ENCODE peak calls at places on chromosomes 3 and 15, in five cellular contexts. W is psoas muscle, X is stomach, L is heart right ventricle, B is testis. I is an unnamed sample.

GRCh38 chr3:152359385-152360248 is 90.9 kb downstream of the MBNL1 start:
- DNase-seq in W (no peak), X (no peak), L (no peak), B (no peak), I (no peak)

GRCh38 chr3:107848516-107848915 is 242.3 kb downstream of the CD47 start:
- DNase-seq in W (no peak), X (no peak), L (no peak), B (no peak), I (no peak)

GRCh38 chr3:141860766-141861513 is 15.5 kb upstream of the ATP1B3 start:
- DNase-seq in W (no peak), X (no peak), L (peak; percentile 23), B (no peak), I (no peak)

GRCh38 chr3:128426128-128426921 is 40.4 kb downstream of the DNAJB8 start:
- DNase-seq in W (no peak), X (peak; percentile 61), L (no peak), B (peak; percentile 41), I (no peak)

GRCh38 chr3:187227658-187228258 is 30.5 kb downstream of the RTP1 start:
- DNase-seq in W (no peak), X (no peak), L (no peak), B (no peak), I (no peak)

GRCh38 chr15:98800437-98801233 is 152.3 kb downstream of the IGF1R start:
- DNase-seq in W (peak; percentile 27), X (peak; percentile 48), L (peak; percentile 51), B (peak; percentile 64), I (no peak)

GRCh38 chr3:188558343-188559068 is 404.5 kb downstream of the LPP start:
- DNase-seq in W (no peak), X (no peak), L (no peak), B (no peak), I (no peak)

GRCh38 chr15:64697911-64698369 is 77.4 kb downstream of the RBPMS2 start:
- DNase-seq in W (no peak), X (no peak), L (peak; percentile 18), B (no peak), I (no peak)

GRCh38 chr3:52839892-52840545 is 5.2 kb upstream of the MUSTN1 start:
- DNase-seq in W (no peak), X (no peak), L (no peak), B (no peak), I (no peak)

GRCh38 chr15:93048759-93049161 is 40.3 kb downstream of the RGMA start:
- DNase-seq in W (peak; percentile 62), X (no peak), L (no peak), B (no peak), I (no peak)

GRCh38 chr15:77657629-77658238 is 25.0 kb upstream of the LINGO1 start:
- DNase-seq in W (no peak), X (no peak), L (no peak), B (peak; percentile 59), I (no peak)

GRCh38 chr3:174767853-174768382 is 91.2 kb upstream of the NAALADL2 start:
- DNase-seq in W (no peak), X (no peak), L (no peak), B (no peak), I (no peak)

GRCh38 chr15:80093854-80094418 is 34.5 kb downstream of the ZFAND6 start:
- DNase-seq in W (no peak), X (peak; percentile 53), L (peak; percentile 38), B (peak; percentile 62), I (peak; percentile 51)

GRCh38 chr15:93829115-93829849 is 402.1 kb upstream of the MCTP2 start:
- DNase-seq in W (no peak), X (no peak), L (peak; percentile 20), B (no peak), I (no peak)

GRCh38 chr3:15815696-15816095 is 17.9 kb upstream of the ANKRD28 start:
- DNase-seq in W (no peak), X (no peak), L (no peak), B (no peak), I (no peak)

GRCh38 chr3:18007980-18008379 is 265.5 kb upstream of the TBC1D5 start:
- DNase-seq in W (no peak), X (no peak), L (no peak), B (no peak), I (no peak)

GRCh38 chr3:126070146-126070545 is 13.8 kb downstream of the SLC41A3 start:
- DNase-seq in W (no peak), X (no peak), L (no peak), B (no peak), I (no peak)

GRCh38 chr3:115581347-115582135 is 41.8 kb upstream of the GAP43 start:
- DNase-seq in W (peak; percentile 25), X (no peak), L (no peak), B (no peak), I (no peak)

GRCh38 chr15:92898988-92899909 is 875 bp upstream of the CHD2 start:
- DNase-seq in W (no peak), X (no peak), L (no peak), B (no peak), I (no peak)

GRCh38 chr3:87298111-87298718 is 21.8 kb upstream of the POU1F1 start:
- DNase-seq in W (no peak), X (no peak), L (no peak), B (no peak), I (no peak)

GRCh38 chr15:100234158-100235029 is 107.4 kb downstream of the ADAMTS17 start:
- DNase-seq in W (peak; percentile 51), X (no peak), L (peak; percentile 49), B (no peak), I (no peak)

GRCh38 chr15:31498756-31499155 is 172.1 kb downstream of the KLF13 start:
- DNase-seq in W (no peak), X (no peak), L (no peak), B (no peak), I (no peak)

GRCh38 chr3:56135941-56136340 is 332.3 kb downstream of the ERC2 start:
- DNase-seq in W (no peak), X (no peak), L (no peak), B (no peak), I (no peak)

GRCh38 chr3:188244395-188244861 is 90.5 kb downstream of the LPP start:
- DNase-seq in W (no peak), X (no peak), L (no peak), B (no peak), I (no peak)

GRCh38 chr3:149221783-149222517 is at the start of gene CP:
- DNase-seq in W (no peak), X (no peak), L (no peak), B (peak; percentile 36), I (no peak)

GRCh38 chr15:62853833-62854210 is 188.7 kb upstream of the TPM1 start:
- DNase-seq in W (no peak), X (no peak), L (no peak), B (no peak), I (no peak)

GRCh38 chr3:29279830-29280229 is 1.0 kb upstream of the RBMS3 start:
- DNase-seq in W (peak; percentile 22), X (no peak), L (no peak), B (peak; percentile 62), I (no peak)

GRCh38 chr15:93837450-93837849 is 393.9 kb upstream of the MCTP2 start:
- DNase-seq in W (no peak), X (no peak), L (no peak), B (no peak), I (no peak)

GRCh38 chr3:147886889-147887288 is 477.7 kb downstream of the ZIC1 start:
- DNase-seq in W (no peak), X (no peak), L (no peak), B (no peak), I (no peak)

GRCh38 chr3:65412591-65412990 is 626.1 kb downstream of the MAGI1 start:
- DNase-seq in W (peak; percentile 25), X (peak; percentile 39), L (peak; percentile 87), B (no peak), I (peak; percentile 79)

GRCh38 chr3:4772858-4773257 is 206.4 kb upstream of the BHLHE40 start:
- DNase-seq in W (no peak), X (no peak), L (no peak), B (no peak), I (no peak)

GRCh38 chr15:70474682-70475438 is 288.5 kb downstream of the UACA start:
- DNase-seq in W (peak; percentile 88), X (peak; percentile 93), L (peak; percentile 24), B (no peak), I (no peak)

GRCh38 chr3:126005951-126006350 is 37.0 kb downstream of the ROPN1B start:
- DNase-seq in W (no peak), X (no peak), L (no peak), B (no peak), I (no peak)

GRCh38 chr15:67087507-67088172 is 22.2 kb downstream of the SMAD3 start:
- DNase-seq in W (no peak), X (no peak), L (no peak), B (no peak), I (no peak)

GRCh38 chr15:50945725-50946124 is 37.2 kb downstream of the AP4E1 start:
- DNase-seq in W (no peak), X (no peak), L (no peak), B (no peak), I (no peak)
- H3K36me3 ChIP-seq in W (no peaks in the 10 kb centered on the region), X (peaks cover 61% of the 10 kb centered on the region), L (peaks cover 78% of the 10 kb centered on the region), B (no peaks in the 10 kb centered on the region), I (no peaks in the 10 kb centered on the region)

GRCh38 chr3:100006570-100007271 is 107.6 kb downstream of the FILIP1L start:
- DNase-seq in W (no peak), X (no peak), L (no peak), B (no peak), I (no peak)
- TF ChIP-seq CTCF in W (no peak), X (no peak), L (no peak), B (no peak), I (no peak)

DNA sequence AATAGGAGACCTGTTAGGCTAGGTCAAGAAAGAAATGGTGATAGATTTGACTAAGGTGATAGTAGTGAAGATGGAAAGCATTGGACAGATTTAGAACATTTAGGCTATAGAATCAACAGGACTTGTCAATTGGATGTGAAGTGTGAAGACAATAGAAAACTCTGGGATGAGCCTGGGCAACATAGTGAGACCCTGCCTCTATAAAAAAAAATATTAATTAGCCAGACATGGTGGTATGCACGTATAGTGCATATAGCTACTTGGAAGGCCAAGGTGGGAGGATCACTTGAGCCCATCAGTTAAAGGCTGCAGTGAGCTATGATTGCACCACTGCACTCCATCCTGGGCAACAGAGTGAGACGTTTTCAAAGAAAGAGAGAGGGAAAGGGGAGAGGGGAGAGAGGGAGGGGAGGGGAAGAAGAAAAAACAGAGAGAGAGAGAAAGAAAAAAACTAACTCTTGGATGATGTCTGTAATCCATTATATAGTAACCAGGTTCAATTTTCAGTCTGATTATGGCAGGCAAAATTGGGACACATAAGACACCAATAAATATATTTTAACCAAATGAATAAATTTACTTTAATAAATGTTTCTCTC is 9.6 kb downstream of the SENP8 start:
- DNase-seq in W (no peak), X (no peak), L (no peak), B (no peak), I (no peak)
- H3K36me3 ChIP-seq in W (no peaks in the 10 kb centered on the region), X (no peaks in the 10 kb centered on the region), L (no peaks in the 10 kb centered on the region), B (no peaks in the 10 kb centered on the region), I (no peaks in the 10 kb centered on the region)

DNA sequence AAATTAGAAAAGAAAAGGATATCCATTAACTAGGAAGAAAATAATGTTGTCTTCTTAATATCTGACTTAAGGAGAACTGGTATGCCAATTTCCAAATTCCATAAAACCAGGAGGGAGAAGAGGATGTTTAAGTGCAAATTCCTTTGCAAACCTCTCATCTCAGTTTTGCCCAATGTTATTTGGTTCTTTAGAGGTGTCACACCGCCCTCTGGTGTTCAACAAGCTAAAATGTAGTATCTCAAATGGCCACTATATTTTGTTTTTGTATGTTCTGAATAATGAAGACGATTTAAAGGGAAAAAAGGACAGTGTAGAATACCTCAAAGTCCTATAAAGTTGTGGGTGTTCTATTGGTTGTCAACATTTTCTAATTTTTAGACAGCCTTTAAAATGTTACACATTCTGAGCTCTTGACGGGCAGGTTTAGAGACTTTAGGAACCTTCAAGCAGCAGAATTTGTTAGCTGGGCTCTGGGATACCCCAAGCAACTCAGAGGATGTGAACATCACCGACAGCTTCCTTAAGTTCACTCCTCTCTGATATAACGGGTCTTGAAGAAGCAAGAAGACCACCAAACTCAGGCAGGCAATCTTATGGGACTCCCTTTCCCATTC is 458.3 kb downstream of the MFSD1 start:
- DNase-seq in W (no peak), X (no peak), L (peak; percentile 30), B (peak; percentile 50), I (no peak)
- TF ChIP-seq CTCF in W (peak; percentile 83), X (no peak), L (peak; percentile 41), B (peak; percentile 56), I (peak; percentile 69)

I was measured in Peyer's patch.